ENCODE peak calls at places on chromosomes 7 and 10, in four cellular contexts. X is endothelial cell, L is AG09309, B is H9. I is an unnamed sample.

GRCh38 chr7:33888206-33888605 is 17.1 kb upstream of the BMPER start:
- DNase-seq in X (no peak), L (no peak), B (peak), I (no peak)

GRCh38 chr7:116851175-116851574 is 11.2 kb upstream of the CAPZA2 start:
- DNase-seq in X (no peak), B (no peak), L (no peak), I (no peak)

GRCh38 chr10:81179805-81180452 is 642.2 kb downstream of the SH2D4B start:
- DNase-seq in B (peak), L (no peak), X (peak), I (no peak)

GRCh38 chr10:121851791-121852190 is 76.0 kb downstream of the ATE1 start:
- DNase-seq in B (no peak), L (no peak), X (no peak), I (no peak)

GRCh38 chr7:54769203-54769602 is 10.2 kb upstream of the SEC61G start:
- DNase-seq in B (no peak), L (no peak), X (no peak), I (no peak)

GRCh38 chr7:80719261-80719660 is 80.8 kb downstream of the CD36 start:
- DNase-seq in B (no peak), L (peak), X (no peak), I (no peak)

GRCh38 chr7:159104188-159105030 is 40.3 kb downstream of the VIPR2 start:
- DNase-seq in B (no peak), X (no peak), L (no peak), I (no peak)

GRCh38 chr7:132869166-132869861 is 212.6 kb downstream of the CHCHD3 start:
- DNase-seq in B (no peak), X (no peak), L (no peak), I (no peak)

GRCh38 chr10:49605177-49605938 is 4.8 kb upstream of the SLC18A3 start:
- DNase-seq in X (no peak), B (peak), L (no peak), I (peak)

GRCh38 chr10:68516766-68517165 is 10.6 kb downstream of the SLC25A16 start:
- DNase-seq in L (peak), X (no peak), B (no peak), I (no peak)

GRCh38 chr7:90412458-90413184 is 9.4 kb downstream of the CLDN12 start:
- DNase-seq in X (peak), B (peak), L (no peak), I (no peak)

GRCh38 chr10:125343118-125343752 is 182.9 kb upstream of the CTBP2 start:
- DNase-seq in X (peak), B (no peak), L (no peak), I (no peak)

GRCh38 chr7:130288829-130289228 is 4.1 kb upstream of the CPA4 start:
- DNase-seq in B (no peak), L (no peak), X (no peak), I (no peak)
- TF ChIP-seq CTCF in B (no peak), L (no peak), X (no peak), I (no peak)

DNA sequence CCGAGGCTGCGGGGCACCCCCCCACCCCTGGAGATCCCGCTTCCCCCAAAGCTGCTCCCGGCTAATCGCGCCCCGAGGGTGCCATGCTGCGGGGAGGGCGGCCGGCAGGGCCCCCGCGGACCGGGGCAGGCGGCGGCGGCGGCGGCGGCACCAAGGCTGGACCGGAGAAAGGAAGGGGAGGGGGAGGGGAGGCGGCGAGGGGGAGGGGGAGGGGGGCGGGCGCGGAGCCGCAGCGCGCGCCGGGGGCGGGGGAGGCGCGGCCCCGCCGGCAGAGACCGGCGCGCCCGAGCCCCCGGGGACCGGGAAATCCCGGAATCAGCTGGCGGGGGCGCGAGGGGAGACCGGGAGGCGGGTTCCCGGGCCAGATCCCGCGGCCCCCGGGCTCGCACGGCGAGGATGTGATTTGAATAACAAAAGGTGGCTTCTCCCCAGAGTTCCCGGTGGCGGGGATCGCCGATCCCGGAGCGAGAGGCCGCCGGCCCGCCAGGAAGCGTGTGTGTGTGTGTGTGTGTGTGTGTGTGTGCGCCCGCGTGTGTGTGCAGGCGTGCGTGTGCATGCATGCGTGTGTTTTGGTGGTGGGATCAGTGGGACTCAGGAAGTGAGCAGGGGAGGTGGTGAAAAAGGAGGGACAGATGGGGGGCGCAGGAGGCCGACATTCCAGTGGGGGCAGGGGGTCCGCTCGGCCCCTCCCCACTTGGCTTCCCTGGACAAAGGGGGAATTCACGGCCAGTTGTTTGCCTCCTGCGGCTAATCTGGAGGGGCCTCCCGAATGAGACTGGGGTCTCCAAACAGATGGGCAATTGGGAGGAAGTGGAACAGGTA is 99.5 kb downstream of the HIP1 start:
- DNase-seq in X (peak), L (no peak), B (peak), I (peak)
- TF ChIP-seq CTCF in X (no peak), L (no peak), B (no peak), I (no peak)

GRCh38 chr7:20778063-20778721 is 8.5 kb downstream of the SP8 start:
- DNase-seq in X (peak), L (no peak), B (peak), I (peak)
- TF ChIP-seq CTCF in X (peak), L (peak), B (peak), I (peak)

GRCh38 chr10:131021967-131022366 is 289.6 kb downstream of the TCERG1L start:
- DNase-seq in L (no peak), B (no peak), X (no peak), I (no peak)
- TF ChIP-seq CTCF in L (no peak), B (no peak), X (no peak), I (no peak)

GRCh38 chr7:104642551-104642950 is 314.1 kb downstream of the LHFPL3 start:
- DNase-seq in B (no peak), X (no peak), L (no peak), I (no peak)

DNA sequence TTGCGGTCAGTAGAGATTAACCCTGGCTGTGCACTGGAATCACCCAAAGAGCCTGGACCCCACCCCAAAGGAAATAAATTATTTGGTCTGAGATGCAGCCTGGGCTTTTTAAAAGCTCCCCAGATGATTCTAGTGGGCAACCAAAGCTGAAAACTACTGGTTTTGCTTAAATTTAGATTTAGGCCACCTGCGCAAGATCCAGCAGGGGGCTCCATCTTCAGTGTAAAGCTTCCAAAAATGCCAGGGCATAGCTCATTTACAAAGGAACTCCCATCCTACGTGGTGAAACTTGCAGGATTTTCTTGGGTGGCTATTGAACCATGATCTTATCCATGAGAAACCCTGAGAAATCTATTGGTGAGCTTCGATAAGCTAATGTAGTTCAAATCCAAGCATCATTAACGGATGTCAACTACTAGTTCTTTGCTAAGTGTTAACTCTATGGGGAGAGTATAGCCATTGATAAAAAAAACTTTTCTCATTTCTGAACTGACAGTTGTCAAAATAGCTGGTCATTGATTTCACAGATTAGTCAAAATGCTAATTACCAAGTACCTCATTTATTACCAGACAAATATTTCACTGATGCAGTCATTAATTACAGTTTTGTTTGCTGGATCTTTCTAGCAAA is 315.3 kb downstream of the LHFPL3 start:
- DNase-seq in X (peak), L (no peak), B (peak), I (no peak)
- TF ChIP-seq CTCF in X (peak), L (peak), B (peak), I (peak)

GRCh38 chr7:157238087-157238486 is 98.7 kb upstream of the DNAJB6 start:
- DNase-seq in L (no peak), X (no peak), B (peak), I (no peak)
- TF ChIP-seq CTCF in L (peak), X (no peak), B (peak), I (peak)

I was measured in type B pancreatic cell.